ENCODE peak calls at places on chromosomes 3 and 15, in nine cellular contexts. I is RCC 7860, J is caudate nucleus, W is mesenteric fat pad, S is IMR-90, T is NCI-H774, O is posterior cingulate gyrus, E is C1 segment of cervical spinal cord, Q is germinal center. K is an unnamed sample.
A peak's percentile ranks its signal among the peaks of the same experiment; 100 is the strongest.

GRCh38 chr3:156631323-156631722 is 43.1 kb upstream of the TIPARP start:
- DNase-seq in I (no peak), J (no peak), W (no peak), S (no peak), T (peak; percentile 7), O (no peak), E (no peak), Q (no peak), K (no peak)

GRCh38 chr3:107001635-107002034 is 375.6 kb upstream of the CCDC54 start:
- DNase-seq in I (no peak), J (no peak), W (no peak), S (peak; percentile 11), T (no peak), O (no peak), E (no peak), Q (no peak), K (no peak)

GRCh38 chr3:101813817-101814440 is 34.9 kb downstream of the NXPE3 start:
- DNase-seq in I (peak; percentile 37), J (no peak), W (no peak), S (peak; percentile 54), T (peak; percentile 7), O (no peak), E (no peak), Q (peak; percentile 25), K (no peak)

GRCh38 chr3:139353920-139354556 is 10.2 kb downstream of the MRPS22 start:
- DNase-seq in I (peak; percentile 66), J (no peak), W (no peak), S (peak; percentile 71), T (peak; percentile 0), O (no peak), E (no peak), Q (no peak), K (no peak)

GRCh38 chr15:69826818-69827174 is 270.9 kb downstream of the TLE3 start:
- DNase-seq in I (no peak), J (no peak), W (no peak), S (peak; percentile 31), T (no peak), O (no peak), E (no peak), Q (no peak), K (no peak)

GRCh38 chr15:71096676-71097075 is 18.6 kb upstream of the THSD4 start:
- DNase-seq in I (no peak), J (no peak), W (no peak), S (peak; percentile 46), T (no peak), O (no peak), E (no peak), Q (no peak), K (no peak)

GRCh38 chr3:3802021-3802420 is 2.8 kb downstream of the LRRN1 start:
- DNase-seq in I (no peak), J (no peak), W (no peak), S (no peak), T (no peak), O (no peak), E (no peak), Q (no peak), K (no peak)

GRCh38 chr15:32105258-32106248 is 75.2 kb downstream of the CHRNA7 start:
- DNase-seq in I (no peak), J (no peak), W (no peak), S (no peak), T (no peak), O (no peak), E (no peak), Q (no peak), K (no peak)

GRCh38 chr3:143120716-143121239 is 1.2 kb downstream of the CHST2 start:
- DNase-seq in I (no peak), J (no peak), W (no peak), S (peak; percentile 26), T (no peak), O (no peak), E (no peak), Q (peak; percentile 51), K (no peak)

GRCh38 chr3:1183320-1184048 is 90.7 kb downstream of the CNTN6 start:
- DNase-seq in I (peak; percentile 92), J (no peak), W (no peak), S (peak; percentile 50), T (no peak), O (no peak), E (no peak), Q (no peak), K (no peak)

GRCh38 chr3:186869253-186870235 is 27.0 kb downstream of the ADIPOQ start:
- DNase-seq in I (no peak), J (no peak), W (no peak), S (peak; percentile 44), T (no peak), O (no peak), E (no peak), Q (no peak), K (no peak)

GRCh38 chr3:52574056-52574965 is 37.9 kb downstream of the UQCC5 start:
- DNase-seq in I (no peak), J (no peak), W (no peak), S (no peak), T (no peak), O (no peak), E (no peak), Q (no peak), K (no peak)

GRCh38 chr15:65344214-65344908 is 33.4 kb downstream of the IGDCC3 start:
- DNase-seq in I (no peak), J (peak; percentile 41), W (no peak), S (no peak), T (no peak), O (no peak), E (no peak), Q (no peak), K (no peak)

GRCh38 chr3:144128117-144128892 is 156.7 kb downstream of the DIPK2A start:
- DNase-seq in I (no peak), J (no peak), W (no peak), S (no peak), T (no peak), O (no peak), E (no peak), Q (no peak), K (no peak)

GRCh38 chr3:43810797-43811196 is 120.1 kb downstream of the ABHD5 start:
- DNase-seq in I (no peak), J (no peak), W (no peak), S (no peak), T (no peak), O (no peak), E (no peak), Q (no peak), K (no peak)

GRCh38 chr15:49962044-49962602 is 156.9 kb downstream of the ATP8B4 start:
- DNase-seq in I (no peak), J (no peak), W (no peak), S (no peak), T (no peak), O (no peak), E (no peak), Q (no peak), K (no peak)

GRCh38 chr3:30289324-30289723 is 317.1 kb upstream of the TGFBR2 start:
- DNase-seq in I (peak; percentile 14), J (no peak), W (no peak), S (no peak), T (no peak), O (no peak), E (no peak), Q (no peak), K (no peak)

GRCh38 chr3:106247902-106248684 is 379.3 kb upstream of the CBLB start:
- DNase-seq in I (no peak), J (no peak), W (no peak), S (peak; percentile 17), T (no peak), O (no peak), E (no peak), Q (no peak), K (no peak)

GRCh38 chr3:86991840-86992430 is 986 bp upstream of the VGLL3 start:
- DNase-seq in I (no peak), J (no peak), W (no peak), S (peak; percentile 60), T (no peak), O (no peak), E (no peak), Q (no peak), K (no peak)

GRCh38 chr3:173617490-173617889 is 219.9 kb downstream of the NLGN1 start:
- DNase-seq in I (no peak), J (no peak), W (no peak), S (no peak), T (no peak), O (no peak), E (no peak), Q (no peak), K (no peak)

GRCh38 chr3:138950006-138950644 is 3.1 kb downstream of the FOXL2NB start:
- DNase-seq in I (no peak), J (no peak), W (no peak), S (peak; percentile 28), T (no peak), O (no peak), E (no peak), Q (no peak), K (no peak)

GRCh38 chr3:17028363-17028762 is 143.6 kb downstream of the PLCL2 start:
- DNase-seq in I (no peak), J (no peak), W (no peak), S (no peak), T (no peak), O (no peak), E (no peak), Q (no peak), K (no peak)

GRCh38 chr15:79240036-79240435 is 42.5 kb upstream of the ANKRD34C start:
- DNase-seq in I (no peak), J (no peak), W (no peak), S (no peak), T (no peak), O (no peak), E (no peak), Q (no peak), K (no peak)

GRCh38 chr3:176359211-176359610 is 838.1 kb downstream of the TBL1XR1 start:
- DNase-seq in I (no peak), J (no peak), W (no peak), S (no peak), T (no peak), O (no peak), E (no peak), Q (no peak), K (no peak)

GRCh38 chr3:38560284-38560683 is 64.1 kb downstream of the EXOG start:
- DNase-seq in I (no peak), J (no peak), W (peak; percentile 53), S (no peak), T (no peak), O (peak; percentile 3), E (no peak), Q (no peak), K (no peak)

GRCh38 chr3:152472606-152472954 is 203.9 kb downstream of the MBNL1 start:
- DNase-seq in I (no peak), J (no peak), W (no peak), S (no peak), T (no peak), O (no peak), E (no peak), Q (no peak), K (no peak)

GRCh38 chr15:58314593-58315216 is 117.1 kb upstream of the LIPC start:
- DNase-seq in I (no peak), J (no peak), W (no peak), S (no peak), T (no peak), O (no peak), E (no peak), Q (no peak), K (no peak)

GRCh38 chr15:29920515-29920914 is 98.2 kb upstream of the TJP1 start:
- DNase-seq in I (peak; percentile 90), J (peak; percentile 75), W (no peak), S (peak; percentile 49), T (no peak), O (peak; percentile 40), E (no peak), Q (no peak), K (no peak)

GRCh38 chr3:31161889-31162288 is 267.4 kb upstream of the GADL1 start:
- DNase-seq in I (no peak), J (no peak), W (no peak), S (no peak), T (no peak), O (no peak), E (no peak), Q (no peak), K (no peak)

GRCh38 chr3:45188714-45189659 is 37.1 kb downstream of the TMEM158 start:
- DNase-seq in I (no peak), J (no peak), W (no peak), S (peak; percentile 28), T (no peak), O (no peak), E (no peak), Q (no peak), K (no peak)

GRCh38 chr3:153356908-153357307 is 194.9 kb downstream of the RAP2B start:
- DNase-seq in I (no peak), J (no peak), W (no peak), S (no peak), T (no peak), O (no peak), E (no peak), Q (no peak), K (no peak)

K was measured in T-helper 22 cell.